ENCODE peak calls at places on chromosomes 7 and 10, in ten cellular contexts. One of them, this sample, is unnamed.

GRCh38 chr10:84159076-84159475 is 14.5 kb upstream of the GPR15LG start:
- DNase-seq in colonic mucosa: peak
- DNase-seq in CD8-positive, alpha-beta T cell: no peak
- DNase-seq in DND-41: no peak
- DNase-seq in sigmoid colon: no peak
- DNase-seq in transverse colon: peak
- DNase-seq in MCF 10A: no peak
- DNase-seq in astrocyte: no peak
- DNase-seq in tibial artery: no peak
- DNase-seq in psoas muscle: no peak
- DNase-seq in this sample: no peak

GRCh38 chr10:103546401-103546800 is 52.9 kb downstream of the NEURL1 start:
- DNase-seq in colonic mucosa: no peak
- DNase-seq in CD8-positive, alpha-beta T cell: no peak
- DNase-seq in DND-41: no peak
- DNase-seq in sigmoid colon: no peak
- DNase-seq in transverse colon: no peak
- DNase-seq in MCF 10A: no peak
- DNase-seq in astrocyte: no peak
- DNase-seq in tibial artery: peak
- DNase-seq in psoas muscle: peak
- DNase-seq in this sample: no peak

GRCh38 chr7:26103541-26104070 is 48.4 kb upstream of the NFE2L3 start:
- DNase-seq in colonic mucosa: no peak
- DNase-seq in CD8-positive, alpha-beta T cell: no peak
- DNase-seq in DND-41: no peak
- DNase-seq in sigmoid colon: no peak
- DNase-seq in transverse colon: no peak
- DNase-seq in MCF 10A: no peak
- DNase-seq in astrocyte: no peak
- DNase-seq in tibial artery: no peak
- DNase-seq in psoas muscle: no peak
- DNase-seq in this sample: no peak

GRCh38 chr10:52541082-52541481 is 227.0 kb downstream of the DKK1 start:
- DNase-seq in colonic mucosa: no peak
- DNase-seq in CD8-positive, alpha-beta T cell: no peak
- DNase-seq in DND-41: no peak
- DNase-seq in sigmoid colon: no peak
- DNase-seq in transverse colon: no peak
- DNase-seq in MCF 10A: peak
- DNase-seq in astrocyte: peak
- DNase-seq in tibial artery: no peak
- DNase-seq in psoas muscle: no peak
- DNase-seq in this sample: peak

GRCh38 chr10:28631896-28632596 is 45.3 kb upstream of the BAMBI start:
- DNase-seq in colonic mucosa: no peak
- DNase-seq in CD8-positive, alpha-beta T cell: no peak
- DNase-seq in DND-41: no peak
- DNase-seq in sigmoid colon: no peak
- DNase-seq in transverse colon: no peak
- DNase-seq in MCF 10A: peak
- DNase-seq in astrocyte: peak
- DNase-seq in tibial artery: no peak
- DNase-seq in psoas muscle: no peak
- DNase-seq in this sample: no peak

GRCh38 chr10:76230866-76231257 is 799.4 kb downstream of the LRMDA start:
- DNase-seq in colonic mucosa: no peak
- DNase-seq in CD8-positive, alpha-beta T cell: no peak
- DNase-seq in DND-41: no peak
- DNase-seq in sigmoid colon: no peak
- DNase-seq in transverse colon: no peak
- DNase-seq in MCF 10A: no peak
- DNase-seq in astrocyte: no peak
- DNase-seq in tibial artery: no peak
- DNase-seq in psoas muscle: no peak
- DNase-seq in this sample: no peak

GRCh38 chr7:95784796-95785195 is 12.4 kb downstream of the DYNC1I1 start:
- DNase-seq in colonic mucosa: no peak
- DNase-seq in CD8-positive, alpha-beta T cell: no peak
- DNase-seq in DND-41: no peak
- DNase-seq in sigmoid colon: no peak
- DNase-seq in transverse colon: no peak
- DNase-seq in MCF 10A: no peak
- DNase-seq in astrocyte: no peak
- DNase-seq in tibial artery: no peak
- DNase-seq in psoas muscle: no peak
- DNase-seq in this sample: no peak

GRCh38 chr10:52146766-52147165 is 167.3 kb upstream of the DKK1 start:
- DNase-seq in colonic mucosa: no peak
- DNase-seq in CD8-positive, alpha-beta T cell: no peak
- DNase-seq in DND-41: no peak
- DNase-seq in sigmoid colon: no peak
- DNase-seq in transverse colon: no peak
- DNase-seq in MCF 10A: no peak
- DNase-seq in astrocyte: no peak
- DNase-seq in tibial artery: no peak
- DNase-seq in psoas muscle: no peak
- DNase-seq in this sample: no peak

GRCh38 chr10:71868192-71868697 is 17.2 kb upstream of the PSAP start:
- DNase-seq in colonic mucosa: peak
- DNase-seq in CD8-positive, alpha-beta T cell: no peak
- DNase-seq in DND-41: peak
- DNase-seq in sigmoid colon: peak
- DNase-seq in transverse colon: peak
- DNase-seq in MCF 10A: peak
- DNase-seq in astrocyte: peak
- DNase-seq in tibial artery: peak
- DNase-seq in psoas muscle: peak
- DNase-seq in this sample: peak

GRCh38 chr10:6564367-6564766 is 15.7 kb downstream of the PRKCQ start:
- DNase-seq in colonic mucosa: no peak
- DNase-seq in CD8-positive, alpha-beta T cell: no peak
- DNase-seq in DND-41: no peak
- DNase-seq in sigmoid colon: no peak
- DNase-seq in transverse colon: no peak
- DNase-seq in MCF 10A: no peak
- DNase-seq in astrocyte: no peak
- DNase-seq in tibial artery: no peak
- DNase-seq in psoas muscle: no peak
- DNase-seq in this sample: no peak

GRCh38 chr10:70260259-70260658 is 23.5 kb downstream of the NPFFR1 start:
- DNase-seq in colonic mucosa: no peak
- DNase-seq in CD8-positive, alpha-beta T cell: no peak
- DNase-seq in DND-41: no peak
- DNase-seq in sigmoid colon: no peak
- DNase-seq in transverse colon: no peak
- DNase-seq in MCF 10A: no peak
- DNase-seq in astrocyte: no peak
- DNase-seq in tibial artery: no peak
- DNase-seq in psoas muscle: no peak
- DNase-seq in this sample: no peak
- TF ChIP-seq CTCF in colonic mucosa: no peak
- TF ChIP-seq CTCF in CD8-positive, alpha-beta T cell: no peak
- TF ChIP-seq CTCF in DND-41: no peak
- TF ChIP-seq CTCF in sigmoid colon: no peak
- TF ChIP-seq CTCF in transverse colon: no peak
- TF ChIP-seq CTCF in MCF 10A: no peak
- TF ChIP-seq CTCF in astrocyte: no peak
- TF ChIP-seq CTCF in tibial artery: no peak
- TF ChIP-seq CTCF in psoas muscle: no peak
- TF ChIP-seq CTCF in this sample: no peak

GRCh38 chr7:118349604-118350003 is 125.1 kb downstream of the ANKRD7 start:
- DNase-seq in colonic mucosa: no peak
- DNase-seq in CD8-positive, alpha-beta T cell: no peak
- DNase-seq in DND-41: no peak
- DNase-seq in sigmoid colon: no peak
- DNase-seq in transverse colon: no peak
- DNase-seq in MCF 10A: no peak
- DNase-seq in astrocyte: no peak
- DNase-seq in tibial artery: no peak
- DNase-seq in psoas muscle: no peak
- DNase-seq in this sample: no peak

GRCh38 chr7:118350260-118350659 is 125.8 kb downstream of the ANKRD7 start:
- DNase-seq in colonic mucosa: no peak
- DNase-seq in CD8-positive, alpha-beta T cell: no peak
- DNase-seq in DND-41: no peak
- DNase-seq in sigmoid colon: no peak
- DNase-seq in transverse colon: no peak
- DNase-seq in MCF 10A: no peak
- DNase-seq in astrocyte: no peak
- DNase-seq in tibial artery: no peak
- DNase-seq in psoas muscle: no peak
- DNase-seq in this sample: no peak

GRCh38 chr7:118352854-118353453 is 128.4 kb downstream of the ANKRD7 start:
- DNase-seq in colonic mucosa: no peak
- DNase-seq in CD8-positive, alpha-beta T cell: no peak
- DNase-seq in DND-41: no peak
- DNase-seq in sigmoid colon: no peak
- DNase-seq in transverse colon: no peak
- DNase-seq in MCF 10A: peak
- DNase-seq in astrocyte: peak
- DNase-seq in tibial artery: no peak
- DNase-seq in psoas muscle: no peak
- DNase-seq in this sample: no peak
- TF ChIP-seq CTCF in colonic mucosa: peak
- TF ChIP-seq CTCF in CD8-positive, alpha-beta T cell: no peak
- TF ChIP-seq CTCF in DND-41: peak
- TF ChIP-seq CTCF in sigmoid colon: no peak
- TF ChIP-seq CTCF in transverse colon: no peak
- TF ChIP-seq CTCF in MCF 10A: peak
- TF ChIP-seq CTCF in astrocyte: no peak
- TF ChIP-seq CTCF in tibial artery: peak
- TF ChIP-seq CTCF in psoas muscle: peak
- TF ChIP-seq CTCF in this sample: no peak

DNA sequence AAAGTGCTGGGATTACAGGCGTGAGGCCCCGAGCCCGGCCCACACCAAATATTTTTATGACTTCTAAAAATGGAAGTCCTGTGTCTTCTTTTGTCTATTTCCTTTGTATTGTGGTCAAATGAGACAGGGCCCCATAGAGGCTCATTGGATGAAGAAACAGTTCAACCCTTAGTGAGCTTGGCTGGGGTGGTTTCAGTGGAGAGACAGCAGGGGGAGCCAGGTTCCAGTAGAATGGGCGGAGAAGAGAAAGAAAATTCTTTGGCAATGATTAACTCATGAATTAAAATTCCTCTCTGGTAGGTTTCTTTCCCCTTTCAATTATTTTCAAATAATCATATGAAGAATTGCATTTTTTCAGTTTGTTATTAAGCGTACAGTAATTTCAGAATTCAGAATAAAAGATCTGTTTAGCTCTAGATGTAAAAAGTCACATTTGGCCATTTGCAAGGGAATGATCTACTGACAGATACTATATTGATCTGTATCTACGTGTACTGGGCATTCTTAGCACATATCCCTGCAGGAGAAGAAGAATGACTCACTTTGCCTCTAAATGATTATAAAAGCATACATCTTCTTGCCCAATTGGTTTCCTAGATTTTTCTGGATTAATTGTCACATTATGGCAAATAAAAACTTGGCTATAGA is 43.2 kb downstream of the PNLIPRP3 start:
- DNase-seq in colonic mucosa: peak
- DNase-seq in CD8-positive, alpha-beta T cell: no peak
- DNase-seq in DND-41: no peak
- DNase-seq in sigmoid colon: no peak
- DNase-seq in transverse colon: peak
- DNase-seq in MCF 10A: peak
- DNase-seq in astrocyte: no peak
- DNase-seq in tibial artery: no peak
- DNase-seq in psoas muscle: no peak
- DNase-seq in this sample: no peak
- TF ChIP-seq CTCF in colonic mucosa: no peak
- TF ChIP-seq CTCF in CD8-positive, alpha-beta T cell: no peak
- TF ChIP-seq CTCF in DND-41: peak
- TF ChIP-seq CTCF in sigmoid colon: no peak
- TF ChIP-seq CTCF in transverse colon: no peak
- TF ChIP-seq CTCF in MCF 10A: peak
- TF ChIP-seq CTCF in astrocyte: no peak
- TF ChIP-seq CTCF in tibial artery: no peak
- TF ChIP-seq CTCF in psoas muscle: no peak
- TF ChIP-seq CTCF in this sample: peak

GRCh38 chr10:86595496-86595895 is 58.9 kb upstream of the OPN4 start:
- DNase-seq in colonic mucosa: no peak
- DNase-seq in CD8-positive, alpha-beta T cell: no peak
- DNase-seq in DND-41: no peak
- DNase-seq in sigmoid colon: no peak
- DNase-seq in transverse colon: no peak
- DNase-seq in MCF 10A: no peak
- DNase-seq in astrocyte: no peak
- DNase-seq in tibial artery: no peak
- DNase-seq in psoas muscle: no peak
- DNase-seq in this sample: no peak

GRCh38 chr10:86591436-86591835 is 62.9 kb upstream of the OPN4 start:
- DNase-seq in colonic mucosa: no peak
- DNase-seq in CD8-positive, alpha-beta T cell: no peak
- DNase-seq in DND-41: no peak
- DNase-seq in sigmoid colon: no peak
- DNase-seq in transverse colon: no peak
- DNase-seq in MCF 10A: no peak
- DNase-seq in astrocyte: no peak
- DNase-seq in tibial artery: no peak
- DNase-seq in psoas muscle: no peak
- DNase-seq in this sample: no peak

GRCh38 chr10:86596266-86596665 is 58.1 kb upstream of the OPN4 start:
- DNase-seq in colonic mucosa: no peak
- DNase-seq in CD8-positive, alpha-beta T cell: no peak
- DNase-seq in DND-41: no peak
- DNase-seq in sigmoid colon: no peak
- DNase-seq in transverse colon: no peak
- DNase-seq in MCF 10A: peak
- DNase-seq in astrocyte: no peak
- DNase-seq in tibial artery: no peak
- DNase-seq in psoas muscle: no peak
- DNase-seq in this sample: no peak

GRCh38 chr10:86594535-86594934 is 59.8 kb upstream of the OPN4 start:
- DNase-seq in colonic mucosa: no peak
- DNase-seq in CD8-positive, alpha-beta T cell: no peak
- DNase-seq in DND-41: no peak
- DNase-seq in sigmoid colon: no peak
- DNase-seq in transverse colon: no peak
- DNase-seq in MCF 10A: peak
- DNase-seq in astrocyte: peak
- DNase-seq in tibial artery: no peak
- DNase-seq in psoas muscle: no peak
- DNase-seq in this sample: peak

DNA sequence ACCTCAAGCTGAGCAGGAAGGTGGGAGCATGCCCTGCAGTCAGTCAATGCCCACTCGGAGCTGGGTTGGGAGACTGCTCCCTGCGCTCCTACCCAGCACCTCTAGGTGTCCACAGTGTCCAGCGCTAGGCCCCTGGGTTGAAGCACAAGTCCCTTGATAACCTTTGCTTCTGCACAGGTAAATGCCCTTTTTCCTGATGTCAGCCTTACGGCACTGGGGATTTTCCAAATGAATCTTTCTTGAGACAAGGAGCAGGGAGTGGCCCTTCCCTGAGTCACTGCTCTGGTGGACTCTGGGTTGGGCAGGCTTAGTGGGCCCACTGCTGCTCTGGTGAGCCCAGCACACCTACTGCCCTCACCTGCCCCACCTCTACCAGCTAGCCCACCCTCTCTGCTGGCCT is 61.9 kb upstream of the OPN4 start:
- DNase-seq in colonic mucosa: no peak
- DNase-seq in CD8-positive, alpha-beta T cell: no peak
- DNase-seq in DND-41: no peak
- DNase-seq in sigmoid colon: no peak
- DNase-seq in transverse colon: no peak
- DNase-seq in MCF 10A: peak
- DNase-seq in astrocyte: no peak
- DNase-seq in tibial artery: no peak
- DNase-seq in psoas muscle: no peak
- DNase-seq in this sample: no peak
- TF ChIP-seq CTCF in colonic mucosa: no peak
- TF ChIP-seq CTCF in CD8-positive, alpha-beta T cell: no peak
- TF ChIP-seq CTCF in DND-41: no peak
- TF ChIP-seq CTCF in sigmoid colon: no peak
- TF ChIP-seq CTCF in transverse colon: no peak
- TF ChIP-seq CTCF in MCF 10A: no peak
- TF ChIP-seq CTCF in astrocyte: no peak
- TF ChIP-seq CTCF in tibial artery: no peak
- TF ChIP-seq CTCF in psoas muscle: no peak
- TF ChIP-seq CTCF in this sample: peak